ENCODE peak calls at places on chromosome 9, in ten cellular contexts. One of them, this sample, is unnamed.

GRCh38 chr9:137305788-137306545 is 3.9 kb upstream of the NRARP start:
- DNase-seq in stimulated activated CD8-positive, alpha-beta memory T cell treated with anti-CD3 and anti-CD28 coated beads, Interleukin-15, amount 100 ng/mL, for 1 hour: no peak
- DNase-seq in non-pigmented ciliary epithelial cell: no peak
- DNase-seq in NCI-H460: no peak
- DNase-seq in AG20443: no peak
- DNase-seq in right lobe of liver: peak; percentile 59
- DNase-seq in stimulated activated CD4-positive, alpha-beta T cell treated with anti-CD3 and anti-CD28 coated beads, Interleukin-2, amount 100 ng/mL, for 4 hours: no peak
- DNase-seq in ACHN: no peak
- DNase-seq in uterus: peak; percentile 28
- DNase-seq in GM12865: no peak
- DNase-seq in this sample: no peak

GRCh38 chr9:96186601-96187011 is 115.4 kb downstream of the HSD17B3 start:
- DNase-seq in stimulated activated CD8-positive, alpha-beta memory T cell treated with anti-CD3 and anti-CD28 coated beads, Interleukin-15, amount 100 ng/mL, for 1 hour: no peak
- DNase-seq in non-pigmented ciliary epithelial cell: no peak
- DNase-seq in NCI-H460: no peak
- DNase-seq in AG20443: no peak
- DNase-seq in right lobe of liver: no peak
- DNase-seq in stimulated activated CD4-positive, alpha-beta T cell treated with anti-CD3 and anti-CD28 coated beads, Interleukin-2, amount 100 ng/mL, for 4 hours: no peak
- DNase-seq in ACHN: no peak
- DNase-seq in uterus: no peak
- DNase-seq in GM12865: no peak
- DNase-seq in this sample: no peak

GRCh38 chr9:99264070-99264469 is 42.0 kb downstream of the SEC61B start:
- DNase-seq in stimulated activated CD8-positive, alpha-beta memory T cell treated with anti-CD3 and anti-CD28 coated beads, Interleukin-15, amount 100 ng/mL, for 1 hour: no peak
- DNase-seq in non-pigmented ciliary epithelial cell: no peak
- DNase-seq in NCI-H460: no peak
- DNase-seq in AG20443: no peak
- DNase-seq in right lobe of liver: no peak
- DNase-seq in stimulated activated CD4-positive, alpha-beta T cell treated with anti-CD3 and anti-CD28 coated beads, Interleukin-2, amount 100 ng/mL, for 4 hours: no peak
- DNase-seq in ACHN: no peak
- DNase-seq in uterus: no peak
- DNase-seq in GM12865: peak; percentile 30
- DNase-seq in this sample: no peak

GRCh38 chr9:72930828-72931227 is 22.0 kb downstream of the ALDH1A1 start:
- DNase-seq in stimulated activated CD8-positive, alpha-beta memory T cell treated with anti-CD3 and anti-CD28 coated beads, Interleukin-15, amount 100 ng/mL, for 1 hour: no peak
- DNase-seq in non-pigmented ciliary epithelial cell: no peak
- DNase-seq in NCI-H460: no peak
- DNase-seq in AG20443: no peak
- DNase-seq in right lobe of liver: no peak
- DNase-seq in stimulated activated CD4-positive, alpha-beta T cell treated with anti-CD3 and anti-CD28 coated beads, Interleukin-2, amount 100 ng/mL, for 4 hours: no peak
- DNase-seq in ACHN: no peak
- DNase-seq in uterus: no peak
- DNase-seq in GM12865: no peak
- DNase-seq in this sample: no peak

GRCh38 chr9:99000480-99001395 is 57.0 kb downstream of the COL15A1 start:
- DNase-seq in stimulated activated CD8-positive, alpha-beta memory T cell treated with anti-CD3 and anti-CD28 coated beads, Interleukin-15, amount 100 ng/mL, for 1 hour: peak; percentile 39
- DNase-seq in non-pigmented ciliary epithelial cell: no peak
- DNase-seq in NCI-H460: peak; percentile 71
- DNase-seq in AG20443: peak; percentile 60
- DNase-seq in right lobe of liver: peak; percentile 54
- DNase-seq in stimulated activated CD4-positive, alpha-beta T cell treated with anti-CD3 and anti-CD28 coated beads, Interleukin-2, amount 100 ng/mL, for 4 hours: peak; percentile 44
- DNase-seq in ACHN: peak; percentile 45
- DNase-seq in uterus: no peak
- DNase-seq in GM12865: peak; percentile 70
- DNase-seq in this sample: peak; percentile 49

GRCh38 chr9:84711398-84711777 is 41.9 kb downstream of the NTRK2 start:
- DNase-seq in stimulated activated CD8-positive, alpha-beta memory T cell treated with anti-CD3 and anti-CD28 coated beads, Interleukin-15, amount 100 ng/mL, for 1 hour: no peak
- DNase-seq in non-pigmented ciliary epithelial cell: no peak
- DNase-seq in NCI-H460: no peak
- DNase-seq in AG20443: no peak
- DNase-seq in right lobe of liver: no peak
- DNase-seq in stimulated activated CD4-positive, alpha-beta T cell treated with anti-CD3 and anti-CD28 coated beads, Interleukin-2, amount 100 ng/mL, for 4 hours: no peak
- DNase-seq in ACHN: no peak
- DNase-seq in uterus: no peak
- DNase-seq in GM12865: no peak
- DNase-seq in this sample: no peak

GRCh38 chr9:98357921-98358535 is 102.6 kb upstream of the TBC1D2 start:
- DNase-seq in stimulated activated CD8-positive, alpha-beta memory T cell treated with anti-CD3 and anti-CD28 coated beads, Interleukin-15, amount 100 ng/mL, for 1 hour: no peak
- DNase-seq in non-pigmented ciliary epithelial cell: no peak
- DNase-seq in NCI-H460: no peak
- DNase-seq in AG20443: peak; percentile 67
- DNase-seq in right lobe of liver: no peak
- DNase-seq in stimulated activated CD4-positive, alpha-beta T cell treated with anti-CD3 and anti-CD28 coated beads, Interleukin-2, amount 100 ng/mL, for 4 hours: no peak
- DNase-seq in ACHN: peak; percentile 25
- DNase-seq in uterus: no peak
- DNase-seq in GM12865: no peak
- DNase-seq in this sample: no peak

GRCh38 chr9:124286292-124286931 is 28.7 kb downstream of the NEK6 start:
- DNase-seq in stimulated activated CD8-positive, alpha-beta memory T cell treated with anti-CD3 and anti-CD28 coated beads, Interleukin-15, amount 100 ng/mL, for 1 hour: peak; percentile 8
- DNase-seq in non-pigmented ciliary epithelial cell: peak; percentile 62
- DNase-seq in NCI-H460: no peak
- DNase-seq in AG20443: peak; percentile 79
- DNase-seq in right lobe of liver: peak; percentile 87
- DNase-seq in stimulated activated CD4-positive, alpha-beta T cell treated with anti-CD3 and anti-CD28 coated beads, Interleukin-2, amount 100 ng/mL, for 4 hours: peak; percentile 33
- DNase-seq in ACHN: peak; percentile 92
- DNase-seq in uterus: no peak
- DNase-seq in GM12865: peak; percentile 88
- DNase-seq in this sample: peak; percentile 52

GRCh38 chr9:124652203-124652992 is 118.7 kb downstream of the NR6A1 start:
- DNase-seq in stimulated activated CD8-positive, alpha-beta memory T cell treated with anti-CD3 and anti-CD28 coated beads, Interleukin-15, amount 100 ng/mL, for 1 hour: no peak
- DNase-seq in non-pigmented ciliary epithelial cell: peak; percentile 82
- DNase-seq in NCI-H460: peak; percentile 40
- DNase-seq in AG20443: peak; percentile 91
- DNase-seq in right lobe of liver: no peak
- DNase-seq in stimulated activated CD4-positive, alpha-beta T cell treated with anti-CD3 and anti-CD28 coated beads, Interleukin-2, amount 100 ng/mL, for 4 hours: no peak
- DNase-seq in ACHN: peak; percentile 50
- DNase-seq in uterus: no peak
- DNase-seq in GM12865: no peak
- DNase-seq in this sample: peak; percentile 98